ENCODE peak calls at places on chromosomes 4 and X, in four cellular contexts. X is GM23248, D is neural progenitor cell, A is body of pancreas. Q is an unnamed sample.

GRCh38 chr4:156538651-156539285 is 432.8 kb downstream of the PDGFC start:
- DNase-seq in A (no peak), X (no peak), D (no peak), Q (no peak)

GRCh38 chrX:49846004-49846403 is 16.9 kb downstream of the PAGE4 start:
- DNase-seq in D (no peak), A (no peak), X (no peak), Q (no peak)

GRCh38 chrX:48747415-48748026 is 14.0 kb upstream of the GLOD5 start:
- DNase-seq in D (no peak), A (no peak), X (no peak), Q (no peak)

GRCh38 chr4:141375855-141376254 is 155.2 kb downstream of the ZNF330 start:
- DNase-seq in D (peak; percentile 24), A (peak; percentile 4), X (peak; percentile 86), Q (no peak)

GRCh38 chr4:158571736-158572135 is 50.1 kb downstream of the RXFP1 start:
- DNase-seq in D (no peak), A (no peak), X (no peak), Q (no peak)

GRCh38 chr4:121220698-121221097 is 56.6 kb upstream of the TNIP3 start:
- DNase-seq in A (no peak), D (peak; percentile 31), X (no peak), Q (no peak)

GRCh38 chr4:385934-386707 is 48.5 kb downstream of the ZNF141 start:
- DNase-seq in X (no peak), A (no peak), D (no peak), Q (no peak)

GRCh38 chr4:139458543-139458942 is 4.6 kb downstream of the RAB33B start:
- DNase-seq in D (no peak), A (no peak), X (no peak), Q (no peak)

GRCh38 chr4:78155616-78156105 is 98.5 kb downstream of the FRAS1 start:
- DNase-seq in A (no peak), X (no peak), D (no peak), Q (no peak)

GRCh38 chr4:66178901-66179300 is 508.6 kb upstream of the EPHA5 start:
- DNase-seq in A (no peak), X (no peak), D (peak; percentile 74), Q (no peak)

GRCh38 chr4:2073808-2074481 is 14.8 kb downstream of the NAT8L start:
- DNase-seq in A (no peak), X (no peak), D (no peak), Q (no peak)

GRCh38 chrX:13256562-13256961 is 63.3 kb downstream of the ATXN3L start:
- DNase-seq in D (no peak), A (no peak), X (no peak), Q (no peak)

GRCh38 chr4:178306565-178306964 is 864.3 kb upstream of the AGA start:
- DNase-seq in D (no peak), X (no peak), A (no peak), Q (no peak)

GRCh38 chr4:88137112-88137511 is 21.3 kb downstream of the ABCG2 start:
- DNase-seq in A (no peak), D (no peak), X (peak; percentile 58), Q (no peak)

GRCh38 chr4:68348577-68348976 is 1.3 kb downstream of the YTHDC1 start:
- DNase-seq in D (peak; percentile 19), X (peak; percentile 26), A (no peak), Q (no peak)

GRCh38 chr4:146407257-146407656 is 114.5 kb downstream of the SLC10A7 start:
- DNase-seq in A (no peak), D (no peak), X (no peak), Q (no peak)

GRCh38 chrX:31837445-31837844 is 765.6 kb upstream of the FTHL17 start:
- DNase-seq in X (no peak), D (no peak), A (no peak), Q (no peak)

GRCh38 chr4:180086480-180087170 is 2156.6 kb upstream of the TENM3 start:
- DNase-seq in X (no peak), A (no peak), D (no peak), Q (no peak)

GRCh38 chr4:52728877-52729276 is 22.3 kb downstream of the ERVMER34-1 start:
- DNase-seq in D (no peak), X (no peak), A (no peak), Q (no peak)

GRCh38 chr4:2141762-2142520 is 82.8 kb downstream of the NAT8L start:
- DNase-seq in D (no peak), X (no peak), A (no peak), Q (no peak)

GRCh38 chrX:145613894-145614293 is 203.7 kb upstream of the SLITRK2 start:
- DNase-seq in A (no peak), D (no peak), X (no peak), Q (no peak)
- H3K27ac ChIP-seq in A (no peak overlapping the region), D (no peak overlapping the region), X (no peak overlapping the region), Q (no peak overlapping the region)

GRCh38 chr4:25859429-25860148 is 3.2 kb downstream of the SEL1L3 start:
- DNase-seq in D (no peak), A (no peak), X (no peak), Q (no peak)

GRCh38 chr4:25857403-25857802 is 5.4 kb downstream of the SEL1L3 start:
- DNase-seq in X (peak; percentile 8), A (no peak), D (no peak), Q (no peak)

GRCh38 chr4:25860586-25861421 is 2.0 kb downstream of the SEL1L3 start:
- DNase-seq in D (no peak), X (peak; percentile 13), A (peak; percentile 14), Q (no peak)

GRCh38 chr4:25857851-25858400 is 4.9 kb downstream of the SEL1L3 start:
- DNase-seq in A (no peak), X (no peak), D (no peak), Q (no peak)

GRCh38 chr4:25856756-25857155 is 6.0 kb downstream of the SEL1L3 start:
- DNase-seq in A (no peak), X (peak; percentile 45), D (no peak), Q (no peak)
- H3K4me1 ChIP-seq in A (peaks cover 52% of the 10 kb centered on the region), X (peaks cover 31% of the 10 kb centered on the region), D (peaks cover 23% of the 10 kb centered on the region), Q (peaks cover 46% of the 10 kb centered on the region)

GRCh38 chr4:15188581-15189539 is 186.6 kb downstream of the CPEB2 start:
- DNase-seq in X (no peak), D (no peak), A (no peak), Q (no peak)
- H3K9me3 ChIP-seq in X (no peaks in the 10 kb centered on the region), D (no peaks in the 10 kb centered on the region), A (no peaks in the 10 kb centered on the region), Q (no peaks in the 10 kb centered on the region)

DNA sequence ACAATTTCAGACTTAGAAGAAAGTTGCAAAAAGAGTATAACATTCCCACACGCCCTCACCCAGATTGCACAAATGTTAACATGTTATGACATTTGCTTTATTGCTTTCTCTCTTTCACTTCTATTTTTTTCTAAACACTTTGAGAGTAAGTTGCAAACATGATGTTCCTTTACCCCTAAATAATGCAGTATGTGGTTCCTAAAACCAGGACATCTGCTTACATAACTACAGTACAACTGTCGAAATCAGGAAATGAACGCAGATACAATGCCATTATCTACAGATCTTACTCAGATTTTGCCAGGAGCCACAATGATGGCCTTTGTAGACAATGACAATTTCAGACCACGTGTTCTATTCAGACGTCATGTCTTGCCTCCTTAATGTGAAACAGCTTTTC is 22.4 kb downstream of the SH3TC1 start:
- DNase-seq in A (no peak), X (peak; percentile 77), D (no peak), Q (no peak)
- H3K27ac ChIP-seq in A (no peak overlapping the region), X (peak overlapping the region; percentile 27), D (no peak overlapping the region), Q (peak overlapping the region; percentile 56)